ENCODE peak calls at places on chromosomes 2 and 18, in six cellular contexts. One of them, this sample, is unnamed.
A peak's percentile ranks its signal among the peaks of the same experiment; 100 is the strongest.

GRCh38 chr2:199932312-199932855 is 21.3 kb downstream of the C2orf69 start:
- DNase-seq in upper lobe of left lung: no peak
- DNase-seq in Peyer's patch: no peak
- DNase-seq in lung: no peak
- DNase-seq in CD8-positive, alpha-beta memory T cell: no peak
- DNase-seq in psoas muscle: no peak
- DNase-seq in this sample: no peak

GRCh38 chr18:57833441-57834101 is 30.5 kb upstream of the ATP8B1 start:
- DNase-seq in lung: no peak
- DNase-seq in upper lobe of left lung: no peak
- DNase-seq in psoas muscle: no peak
- DNase-seq in CD8-positive, alpha-beta memory T cell: no peak
- DNase-seq in Peyer's patch: peak; percentile 66
- DNase-seq in this sample: no peak

GRCh38 chr2:39516347-39517101 is 79.4 kb upstream of the MAP4K3 start:
- DNase-seq in psoas muscle: peak; percentile 30
- DNase-seq in lung: no peak
- DNase-seq in upper lobe of left lung: no peak
- DNase-seq in CD8-positive, alpha-beta memory T cell: no peak
- DNase-seq in Peyer's patch: no peak
- DNase-seq in this sample: no peak

GRCh38 chr2:241673797-241674725 is 12.6 kb downstream of the DTYMK start:
- DNase-seq in Peyer's patch: no peak
- DNase-seq in psoas muscle: no peak
- DNase-seq in lung: no peak
- DNase-seq in upper lobe of left lung: peak; percentile 51
- DNase-seq in CD8-positive, alpha-beta memory T cell: no peak
- DNase-seq in this sample: no peak

GRCh38 chr2:9033385-9034175 is 30.1 kb upstream of the MBOAT2 start:
- DNase-seq in lung: no peak
- DNase-seq in CD8-positive, alpha-beta memory T cell: no peak
- DNase-seq in Peyer's patch: no peak
- DNase-seq in psoas muscle: no peak
- DNase-seq in upper lobe of left lung: no peak
- DNase-seq in this sample: no peak

GRCh38 chr18:74994502-74995403 is 214.2 kb downstream of the PTGR3 start:
- DNase-seq in psoas muscle: no peak
- DNase-seq in CD8-positive, alpha-beta memory T cell: no peak
- DNase-seq in upper lobe of left lung: no peak
- DNase-seq in lung: no peak
- DNase-seq in Peyer's patch: peak; percentile 56
- DNase-seq in this sample: no peak

GRCh38 chr2:172613035-172613434 is 57.1 kb downstream of the PDK1 start:
- DNase-seq in CD8-positive, alpha-beta memory T cell: no peak
- DNase-seq in upper lobe of left lung: no peak
- DNase-seq in Peyer's patch: no peak
- DNase-seq in lung: no peak
- DNase-seq in psoas muscle: no peak
- DNase-seq in this sample: no peak

GRCh38 chr2:33541243-33541642 is 57.9 kb downstream of the FAM98A start:
- DNase-seq in Peyer's patch: no peak
- DNase-seq in psoas muscle: no peak
- DNase-seq in lung: no peak
- DNase-seq in upper lobe of left lung: no peak
- DNase-seq in CD8-positive, alpha-beta memory T cell: no peak
- DNase-seq in this sample: no peak

GRCh38 chr18:11251229-11251890 is 102.0 kb upstream of the PIEZO2 start:
- DNase-seq in CD8-positive, alpha-beta memory T cell: no peak
- DNase-seq in upper lobe of left lung: no peak
- DNase-seq in lung: no peak
- DNase-seq in psoas muscle: peak; percentile 52
- DNase-seq in Peyer's patch: no peak
- DNase-seq in this sample: no peak

GRCh38 chr2:120052597-120052996 is 39.7 kb downstream of the EPB41L5 start:
- DNase-seq in Peyer's patch: no peak
- DNase-seq in upper lobe of left lung: no peak
- DNase-seq in lung: no peak
- DNase-seq in CD8-positive, alpha-beta memory T cell: no peak
- DNase-seq in psoas muscle: no peak
- DNase-seq in this sample: no peak

GRCh38 chr2:104465978-104466377 is 387.9 kb upstream of the POU3F3 start:
- DNase-seq in upper lobe of left lung: no peak
- DNase-seq in lung: no peak
- DNase-seq in Peyer's patch: no peak
- DNase-seq in psoas muscle: no peak
- DNase-seq in CD8-positive, alpha-beta memory T cell: no peak
- DNase-seq in this sample: no peak

GRCh38 chr2:37226863-37227262 is 4.5 kb downstream of the CEBPZ start:
- DNase-seq in upper lobe of left lung: no peak
- DNase-seq in lung: no peak
- DNase-seq in psoas muscle: no peak
- DNase-seq in Peyer's patch: no peak
- DNase-seq in CD8-positive, alpha-beta memory T cell: no peak
- DNase-seq in this sample: no peak

GRCh38 chr2:65411056-65411795 is 21.2 kb downstream of the SPRED2 start:
- DNase-seq in psoas muscle: no peak
- DNase-seq in upper lobe of left lung: no peak
- DNase-seq in lung: no peak
- DNase-seq in CD8-positive, alpha-beta memory T cell: no peak
- DNase-seq in Peyer's patch: peak; percentile 76
- DNase-seq in this sample: no peak

GRCh38 chr2:8627019-8627691 is 54.7 kb upstream of the ID2 start:
- DNase-seq in psoas muscle: no peak
- DNase-seq in CD8-positive, alpha-beta memory T cell: no peak
- DNase-seq in upper lobe of left lung: no peak
- DNase-seq in lung: no peak
- DNase-seq in Peyer's patch: peak; percentile 62
- DNase-seq in this sample: no peak

GRCh38 chr18:48318481-48318880 is 90.7 kb downstream of the ZBTB7C start:
- DNase-seq in lung: no peak
- DNase-seq in psoas muscle: no peak
- DNase-seq in CD8-positive, alpha-beta memory T cell: no peak
- DNase-seq in upper lobe of left lung: no peak
- DNase-seq in Peyer's patch: no peak
- DNase-seq in this sample: no peak

GRCh38 chr2:181070119-181070833 is 89.9 kb downstream of the UBE2E3 start:
- DNase-seq in lung: no peak
- DNase-seq in CD8-positive, alpha-beta memory T cell: no peak
- DNase-seq in psoas muscle: no peak
- DNase-seq in Peyer's patch: peak; percentile 48
- DNase-seq in upper lobe of left lung: no peak
- DNase-seq in this sample: no peak

GRCh38 chr2:155404433-155405002 is 706.0 kb downstream of the KCNJ3 start:
- DNase-seq in lung: no peak
- DNase-seq in CD8-positive, alpha-beta memory T cell: no peak
- DNase-seq in psoas muscle: no peak
- DNase-seq in upper lobe of left lung: no peak
- DNase-seq in Peyer's patch: no peak
- DNase-seq in this sample: no peak

GRCh38 chr2:63444565-63445288 is 143.6 kb downstream of the WDPCP start:
- DNase-seq in lung: no peak
- DNase-seq in Peyer's patch: no peak
- DNase-seq in upper lobe of left lung: no peak
- DNase-seq in psoas muscle: no peak
- DNase-seq in CD8-positive, alpha-beta memory T cell: no peak
- DNase-seq in this sample: no peak

GRCh38 chr18:55323051-55323994 is 264.7 kb downstream of the TCF4 start:
- DNase-seq in Peyer's patch: no peak
- DNase-seq in psoas muscle: no peak
- DNase-seq in upper lobe of left lung: no peak
- DNase-seq in lung: no peak
- DNase-seq in CD8-positive, alpha-beta memory T cell: no peak
- DNase-seq in this sample: no peak

GRCh38 chr2:171347591-171348032 is 86.2 kb downstream of the METTL8 start:
- DNase-seq in Peyer's patch: no peak
- DNase-seq in psoas muscle: no peak
- DNase-seq in CD8-positive, alpha-beta memory T cell: no peak
- DNase-seq in lung: no peak
- DNase-seq in upper lobe of left lung: no peak
- DNase-seq in this sample: no peak

GRCh38 chr18:51561821-51562220 is 364.3 kb upstream of the MEX3C start:
- DNase-seq in upper lobe of left lung: no peak
- DNase-seq in Peyer's patch: no peak
- DNase-seq in lung: no peak
- DNase-seq in CD8-positive, alpha-beta memory T cell: no peak
- DNase-seq in psoas muscle: no peak
- DNase-seq in this sample: no peak

GRCh38 chr2:234495076-234495800 is 1.6 kb downstream of the ARL4C start:
- DNase-seq in upper lobe of left lung: peak; percentile 62
- DNase-seq in CD8-positive, alpha-beta memory T cell: peak; percentile 43
- DNase-seq in psoas muscle: no peak
- DNase-seq in lung: no peak
- DNase-seq in Peyer's patch: no peak
- DNase-seq in this sample: no peak

GRCh38 chr2:233836359-233836758 is 18.0 kb downstream of the HJURP start:
- DNase-seq in CD8-positive, alpha-beta memory T cell: no peak
- DNase-seq in Peyer's patch: no peak
- DNase-seq in psoas muscle: no peak
- DNase-seq in upper lobe of left lung: no peak
- DNase-seq in lung: no peak
- DNase-seq in this sample: no peak

GRCh38 chr2:121297217-121297830 is 12.3 kb upstream of the TFCP2L1 start:
- DNase-seq in upper lobe of left lung: no peak
- DNase-seq in psoas muscle: no peak
- DNase-seq in Peyer's patch: peak; percentile 61
- DNase-seq in lung: no peak
- DNase-seq in CD8-positive, alpha-beta memory T cell: no peak
- DNase-seq in this sample: no peak

GRCh38 chr2:233350708-233351107 is 3.6 kb upstream of the DGKD start:
- DNase-seq in psoas muscle: no peak
- DNase-seq in lung: no peak
- DNase-seq in upper lobe of left lung: no peak
- DNase-seq in Peyer's patch: peak; percentile 68
- DNase-seq in CD8-positive, alpha-beta memory T cell: no peak
- DNase-seq in this sample: no peak

GRCh38 chr2:237888389-237888788 is 29.0 kb downstream of the RAMP1 start:
- DNase-seq in lung: no peak
- DNase-seq in upper lobe of left lung: no peak
- DNase-seq in psoas muscle: no peak
- DNase-seq in Peyer's patch: no peak
- DNase-seq in CD8-positive, alpha-beta memory T cell: no peak
- DNase-seq in this sample: no peak

GRCh38 chr18:51028201-51028805 is 1.7 kb upstream of the SMAD4 start:
- DNase-seq in upper lobe of left lung: no peak
- DNase-seq in psoas muscle: no peak
- DNase-seq in CD8-positive, alpha-beta memory T cell: no peak
- DNase-seq in lung: no peak
- DNase-seq in Peyer's patch: no peak
- DNase-seq in this sample: no peak

GRCh38 chr2:19861771-19862170 is 40.0 kb downstream of the TTC32 start:
- DNase-seq in CD8-positive, alpha-beta memory T cell: no peak
- DNase-seq in upper lobe of left lung: no peak
- DNase-seq in psoas muscle: no peak
- DNase-seq in Peyer's patch: no peak
- DNase-seq in lung: no peak
- DNase-seq in this sample: no peak

GRCh38 chr2:161990741-161991140 is 83.3 kb downstream of the DPP4 start:
- DNase-seq in Peyer's patch: no peak
- DNase-seq in lung: no peak
- DNase-seq in CD8-positive, alpha-beta memory T cell: no peak
- DNase-seq in upper lobe of left lung: no peak
- DNase-seq in psoas muscle: no peak
- DNase-seq in this sample: no peak

GRCh38 chr2:89811295-89811694 is 1119.8 kb downstream of the RPIA start:
- DNase-seq in upper lobe of left lung: no peak
- DNase-seq in lung: no peak
- DNase-seq in psoas muscle: no peak
- DNase-seq in CD8-positive, alpha-beta memory T cell: no peak
- DNase-seq in Peyer's patch: no peak
- DNase-seq in this sample: no peak
- H3K9me3 ChIP-seq in upper lobe of left lung: peaks cover 80% of the 10 kb centered on the region
- H3K9me3 ChIP-seq in lung: peaks cover 9% of the 10 kb centered on the region
- H3K9me3 ChIP-seq in psoas muscle: peaks cover 66% of the 10 kb centered on the region
- H3K9me3 ChIP-seq in CD8-positive, alpha-beta memory T cell: peaks cover 27% of the 10 kb centered on the region
- H3K9me3 ChIP-seq in Peyer's patch: peaks cover 55% of the 10 kb centered on the region
- H3K9me3 ChIP-seq in this sample: peaks cover 22% of the 10 kb centered on the region

GRCh38 chr2:12858786-12859185 is 142.1 kb downstream of the TRIB2 start:
- DNase-seq in Peyer's patch: no peak
- DNase-seq in lung: no peak
- DNase-seq in upper lobe of left lung: no peak
- DNase-seq in CD8-positive, alpha-beta memory T cell: no peak
- DNase-seq in psoas muscle: no peak
- DNase-seq in this sample: no peak
- H3K9me3 ChIP-seq in Peyer's patch: peaks cover 2% of the 10 kb centered on the region
- H3K9me3 ChIP-seq in lung: peaks cover 4% of the 10 kb centered on the region
- H3K9me3 ChIP-seq in upper lobe of left lung: peaks cover 8% of the 10 kb centered on the region
- H3K9me3 ChIP-seq in CD8-positive, alpha-beta memory T cell: peaks cover under 1% of the 10 kb centered on the region
- H3K9me3 ChIP-seq in psoas muscle: no peaks in the 10 kb centered on the region
- H3K9me3 ChIP-seq in this sample: no peaks in the 10 kb centered on the region

DNA sequence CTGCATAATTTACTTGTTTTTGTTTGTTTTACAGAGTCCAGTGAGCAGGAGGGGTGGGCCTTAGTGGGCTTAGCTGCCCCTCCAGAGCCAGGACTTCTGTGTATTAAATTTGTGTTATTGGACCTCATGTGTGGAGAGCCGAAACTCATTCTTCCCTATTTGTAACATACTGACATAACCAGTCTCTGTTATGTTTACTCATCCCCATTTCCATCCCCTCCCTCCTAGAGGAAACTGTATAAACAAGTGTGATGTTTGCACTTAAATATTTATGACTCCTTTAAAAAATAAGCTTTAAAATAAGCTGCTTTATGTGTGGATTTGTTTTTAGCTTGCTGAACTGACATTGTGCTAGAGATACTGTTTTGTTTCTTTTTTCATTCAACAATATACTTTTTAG is 13.8 kb downstream of the ZNF512 start:
- DNase-seq in Peyer's patch: no peak
- DNase-seq in upper lobe of left lung: no peak
- DNase-seq in lung: no peak
- DNase-seq in psoas muscle: no peak
- DNase-seq in CD8-positive, alpha-beta memory T cell: no peak
- DNase-seq in this sample: no peak
- H3K9me3 ChIP-seq in Peyer's patch: peaks cover 20% of the 10 kb centered on the region
- H3K9me3 ChIP-seq in upper lobe of left lung: peaks cover 17% of the 10 kb centered on the region
- H3K9me3 ChIP-seq in lung: peaks cover 3% of the 10 kb centered on the region
- H3K9me3 ChIP-seq in psoas muscle: peaks cover 7% of the 10 kb centered on the region
- H3K9me3 ChIP-seq in CD8-positive, alpha-beta memory T cell: peaks cover 9% of the 10 kb centered on the region
- H3K9me3 ChIP-seq in this sample: no peaks in the 10 kb centered on the region

DNA sequence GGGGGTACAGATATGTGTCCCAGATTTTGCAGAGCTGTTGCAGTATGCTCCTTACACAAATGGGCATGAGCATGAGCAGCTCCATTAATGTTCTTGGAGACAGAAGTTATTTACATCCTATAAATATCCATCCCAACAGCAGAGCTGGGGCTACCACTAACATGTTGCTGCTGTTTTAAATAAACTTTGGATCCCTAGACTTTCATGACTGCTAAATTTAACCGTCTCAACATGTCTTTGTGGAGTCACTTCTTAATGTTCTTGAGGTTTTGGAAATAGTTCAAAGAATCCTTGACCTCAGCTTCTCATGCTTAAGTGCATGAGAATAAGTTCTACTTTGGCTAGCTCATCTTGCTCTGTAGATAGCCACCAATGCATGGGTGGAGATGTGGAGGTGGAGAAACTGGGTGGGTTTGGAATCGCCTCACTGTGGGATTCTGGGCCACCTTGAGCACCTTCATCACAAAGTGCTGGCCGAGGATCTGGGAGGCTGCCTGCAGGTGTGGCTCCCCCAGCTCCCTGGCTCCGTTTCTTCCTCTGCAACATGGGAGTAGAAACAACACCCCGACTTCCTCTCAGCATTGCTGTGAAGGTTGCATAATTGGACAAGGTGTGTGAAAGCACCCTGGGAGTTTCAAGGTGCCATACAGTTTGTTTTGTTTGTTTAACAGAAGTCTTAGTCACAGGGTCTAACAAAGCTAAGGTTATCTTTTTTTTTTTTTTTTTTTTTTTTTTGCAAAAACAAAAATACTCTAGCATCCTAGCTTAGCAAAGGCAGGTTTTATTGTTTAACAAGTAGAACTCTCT is 307.2 kb downstream of the MYCN start:
- DNase-seq in psoas muscle: no peak
- DNase-seq in Peyer's patch: no peak
- DNase-seq in lung: no peak
- DNase-seq in CD8-positive, alpha-beta memory T cell: no peak
- DNase-seq in upper lobe of left lung: no peak
- DNase-seq in this sample: no peak
- H3K9me3 ChIP-seq in psoas muscle: no peaks in the 10 kb centered on the region
- H3K9me3 ChIP-seq in Peyer's patch: no peaks in the 10 kb centered on the region
- H3K9me3 ChIP-seq in lung: no peaks in the 10 kb centered on the region
- H3K9me3 ChIP-seq in CD8-positive, alpha-beta memory T cell: no peaks in the 10 kb centered on the region
- H3K9me3 ChIP-seq in upper lobe of left lung: no peaks in the 10 kb centered on the region
- H3K9me3 ChIP-seq in this sample: no peaks in the 10 kb centered on the region

This sample was measured in T-helper 17 cell.